ENCODE peak calls at places on chromosome 2, in nine cellular contexts. S is psoas muscle; T is GM20000; A is endothelial cell; F is CD4-positive, alpha-beta T cell; J is GM12878; P is cardiac fibroblast; U is bronchial epithelial cell; L is IMR-90. C is an unnamed sample.

GRCh38 chr2:187769437-187769836 is 215.2 kb upstream of the TFPI start:
- DNase-seq in U (no peak), S (no peak), F (no peak), T (no peak), J (no peak), A (no peak), P (no peak), L (no peak), C (no peak)

GRCh38 chr2:237967463-237967871 is 653 bp downstream of the UBE2F start:
- DNase-seq in L (no peak), T (peak), U (no peak), A (peak), P (peak), F (no peak), J (no peak), S (peak), C (peak)

GRCh38 chr2:1653956-1654695 is 90.2 kb downstream of the PXDN start:
- DNase-seq in J (no peak), U (peak), F (no peak), A (no peak), P (peak), L (peak), T (no peak), S (no peak), C (no peak)

GRCh38 chr2:17273066-17273465 is 245.2 kb downstream of the RAD51AP2 start:
- DNase-seq in P (no peak), T (no peak), U (no peak), L (no peak), S (no peak), J (no peak), F (no peak), A (no peak), C (no peak)

GRCh38 chr2:25787020-25787419 is 91.3 kb downstream of the ASXL2 start:
- DNase-seq in F (no peak), T (no peak), L (no peak), S (no peak), A (no peak), J (no peak), U (no peak), P (no peak), C (no peak)

GRCh38 chr2:104976603-104977120 is 61.2 kb upstream of the MRPS9 start:
- DNase-seq in T (peak), F (no peak), P (no peak), L (no peak), A (peak), J (peak), U (no peak), S (no peak), C (peak)

GRCh38 chr2:232525199-232525598 is 761 bp upstream of the CHRND start:
- DNase-seq in F (no peak), U (no peak), J (no peak), T (no peak), S (peak), A (no peak), L (no peak), P (no peak), C (no peak)

GRCh38 chr2:102046135-102046901 is 54.6 kb downstream of the IL1R2 start:
- DNase-seq in J (no peak), U (no peak), F (no peak), L (peak), T (no peak), P (no peak), A (peak), S (no peak), C (no peak)

GRCh38 chr2:129165001-129165400 is 814.5 kb upstream of the RAB6C start:
- DNase-seq in L (no peak), S (no peak), T (no peak), P (no peak), A (no peak), F (no peak), U (peak), J (no peak), C (no peak)

GRCh38 chr2:65351234-65351947 is 81.0 kb downstream of the SPRED2 start:
- DNase-seq in F (no peak), U (no peak), J (no peak), P (peak), T (no peak), A (no peak), S (no peak), L (peak), C (no peak)

GRCh38 chr2:76406134-76406855 is 695.6 kb upstream of the GCFC2 start:
- DNase-seq in P (no peak), S (no peak), J (no peak), T (no peak), L (no peak), F (no peak), U (no peak), A (no peak), C (no peak)

GRCh38 chr2:78251708-78252107 is 729.5 kb upstream of the LRRTM4 start:
- DNase-seq in U (no peak), F (no peak), P (no peak), T (no peak), J (no peak), S (no peak), L (no peak), A (no peak), C (no peak)

GRCh38 chr2:27118525-27119329 is at the start of gene CGREF1:
- DNase-seq in A (peak), T (no peak), F (no peak), P (no peak), J (no peak), U (no peak), S (no peak), L (no peak), C (no peak)

GRCh38 chr2:213021971-213022899 is 129.2 kb downstream of the IKZF2 start:
- DNase-seq in P (peak), T (peak), J (peak), S (no peak), F (no peak), L (peak), U (peak), A (no peak), C (peak)

GRCh38 chr2:23530121-23530908 is 145.3 kb downstream of the KLHL29 start:
- DNase-seq in T (no peak), P (no peak), F (no peak), J (no peak), S (no peak), A (no peak), L (no peak), U (no peak), C (no peak)

GRCh38 chr2:120943403-120944034 is 207.9 kb downstream of the GLI2 start:
- DNase-seq in L (no peak), F (no peak), J (no peak), S (no peak), P (no peak), T (no peak), A (no peak), U (peak), C (no peak)

GRCh38 chr2:234496442-234496834 is 443 bp downstream of the ARL4C start:
- DNase-seq in F (peak), T (no peak), P (no peak), U (peak), A (peak), L (no peak), S (no peak), J (no peak), C (no peak)

GRCh38 chr2:119173556-119174060 is 15.1 kb upstream of the C1QL2 start:
- DNase-seq in L (no peak), A (no peak), S (no peak), T (no peak), J (no peak), P (no peak), U (no peak), F (no peak), C (no peak)

GRCh38 chr2:74833418-74834233 is at the start of gene HK2:
- DNase-seq in T (peak), P (peak), J (peak), F (peak), U (peak), L (peak), S (peak), A (peak), C (peak)

GRCh38 chr2:100813527-100813926 is 6.4 kb upstream of the NPAS2 start:
- DNase-seq in L (peak), T (no peak), U (peak), S (no peak), J (no peak), P (peak), F (no peak), A (no peak), C (no peak)

GRCh38 chr2:90079374-90079773 is 1387.9 kb downstream of the RPIA start:
- DNase-seq in P (no peak), T (no peak), A (no peak), L (no peak), J (no peak), U (no peak), F (no peak), S (no peak), C (no peak)

GRCh38 chr2:208256192-208256782 is 1.4 kb upstream of the IDH1 start:
- DNase-seq in T (peak), S (no peak), L (no peak), J (no peak), U (peak), F (no peak), A (no peak), P (no peak), C (no peak)
- TF ChIP-seq CTCF in T (no peak), S (no peak), L (no peak), J (peak), U (peak), F (peak), A (peak), P (no peak), C (peak)

GRCh38 chr2:43269706-43270105 is 43.3 kb upstream of the ZFP36L2 start:
- DNase-seq in J (no peak), T (no peak), F (no peak), P (peak), U (peak), A (no peak), S (peak), L (peak), C (no peak)

GRCh38 chr2:43273477-43273876 is 47.1 kb upstream of the ZFP36L2 start:
- DNase-seq in S (no peak), A (no peak), J (no peak), U (no peak), L (peak), F (no peak), T (no peak), P (peak), C (no peak)

GRCh38 chr2:43269074-43269572 is 42.7 kb upstream of the ZFP36L2 start:
- DNase-seq in P (peak), T (no peak), S (peak), U (peak), J (no peak), F (no peak), A (peak), L (peak), C (no peak)

GRCh38 chr2:43270461-43270860 is 44.1 kb upstream of the ZFP36L2 start:
- DNase-seq in J (no peak), S (no peak), U (no peak), L (no peak), A (no peak), P (no peak), F (no peak), T (no peak), C (no peak)

DNA sequence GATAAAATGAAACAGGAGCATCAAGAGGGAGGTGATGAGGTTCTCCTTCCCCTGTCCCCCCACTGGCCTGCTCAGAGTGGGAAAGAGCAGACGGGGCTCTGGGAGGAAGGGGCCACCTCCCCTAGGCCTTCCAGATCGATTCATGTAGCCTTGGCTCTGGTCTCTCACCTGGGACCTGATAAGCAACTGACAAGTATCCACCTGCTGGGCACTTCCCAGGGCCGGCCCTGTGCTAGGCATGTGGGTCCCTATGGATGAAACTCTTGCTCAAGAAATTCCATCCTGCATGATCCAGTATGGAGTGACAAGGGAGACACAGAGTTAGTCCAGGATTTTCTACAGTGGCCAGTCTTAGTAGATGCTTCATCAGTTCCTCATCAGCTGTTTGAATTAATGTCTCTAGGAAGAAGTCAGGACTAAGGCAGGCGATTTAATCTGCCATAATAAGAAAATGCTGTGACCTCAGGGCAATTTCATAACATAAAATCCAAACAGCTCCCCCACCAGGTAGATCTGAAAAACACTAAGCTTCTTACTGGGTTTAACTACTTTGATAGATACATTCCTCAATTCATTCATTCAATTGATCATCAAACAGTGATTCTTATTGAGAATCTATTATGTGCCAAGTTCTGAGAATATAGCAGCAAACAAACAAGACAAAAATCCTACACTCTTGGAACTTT is 44.7 kb upstream of the ZFP36L2 start:
- DNase-seq in J (no peak), U (peak), A (no peak), T (no peak), F (no peak), S (no peak), P (no peak), L (no peak), C (no peak)
- TF ChIP-seq CTCF in J (no peak), U (peak), A (no peak), T (no peak), F (no peak), S (no peak), P (no peak), L (no peak), C (no peak)

DNA sequence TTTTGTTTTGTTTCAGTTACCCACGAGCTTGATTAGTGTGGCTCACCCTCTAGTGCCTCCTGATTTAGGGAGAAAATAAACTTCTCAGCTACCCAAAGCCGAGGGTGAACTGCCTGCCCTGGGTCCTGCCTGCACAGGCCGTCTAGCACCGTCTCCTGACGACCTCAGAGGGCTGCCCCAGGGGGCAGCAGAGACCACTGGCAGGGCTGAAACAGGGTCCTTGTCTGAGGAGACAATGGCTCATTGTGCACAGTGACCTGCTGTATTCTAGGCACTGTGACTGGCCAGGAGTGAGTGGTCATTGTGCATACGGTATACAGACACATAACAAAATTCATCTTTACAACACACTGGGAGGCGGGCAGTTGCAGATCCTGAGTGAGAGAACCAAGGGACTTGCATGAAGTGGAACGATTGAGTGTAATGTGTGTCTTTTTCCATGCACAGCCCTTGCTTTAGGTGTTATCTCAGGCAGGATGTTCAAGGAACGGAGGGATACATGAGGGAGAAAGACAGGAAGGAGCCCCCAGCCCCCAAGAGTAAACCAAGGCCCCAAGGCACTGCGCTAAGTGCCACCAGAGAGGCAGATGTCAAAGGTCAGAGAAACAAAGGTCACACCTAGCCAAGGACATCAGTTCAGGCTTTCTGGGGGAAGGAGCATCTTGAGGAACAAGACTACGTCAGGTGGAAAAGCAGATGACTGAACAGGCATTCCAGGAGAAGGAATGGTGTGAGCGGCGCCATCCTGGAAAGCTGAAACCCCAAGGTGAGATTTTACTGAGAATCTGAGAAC is 421.3 kb downstream of the LPIN1 start:
- DNase-seq in S (no peak), T (no peak), A (peak), L (no peak), F (no peak), J (no peak), P (no peak), U (no peak), C (no peak)
- TF ChIP-seq CTCF in S (no peak), T (no peak), A (no peak), L (no peak), F (no peak), J (peak), P (no peak), U (no peak), C (peak)

GRCh38 chr2:13662055-13662454 is 945.3 kb downstream of the TRIB2 start:
- DNase-seq in U (peak), S (no peak), F (no peak), A (no peak), L (peak), T (no peak), P (peak), J (no peak), C (no peak)
- TF ChIP-seq CTCF in U (no peak), S (no peak), F (no peak), A (no peak), L (no peak), T (no peak), P (no peak), J (no peak), C (no peak)

DNA sequence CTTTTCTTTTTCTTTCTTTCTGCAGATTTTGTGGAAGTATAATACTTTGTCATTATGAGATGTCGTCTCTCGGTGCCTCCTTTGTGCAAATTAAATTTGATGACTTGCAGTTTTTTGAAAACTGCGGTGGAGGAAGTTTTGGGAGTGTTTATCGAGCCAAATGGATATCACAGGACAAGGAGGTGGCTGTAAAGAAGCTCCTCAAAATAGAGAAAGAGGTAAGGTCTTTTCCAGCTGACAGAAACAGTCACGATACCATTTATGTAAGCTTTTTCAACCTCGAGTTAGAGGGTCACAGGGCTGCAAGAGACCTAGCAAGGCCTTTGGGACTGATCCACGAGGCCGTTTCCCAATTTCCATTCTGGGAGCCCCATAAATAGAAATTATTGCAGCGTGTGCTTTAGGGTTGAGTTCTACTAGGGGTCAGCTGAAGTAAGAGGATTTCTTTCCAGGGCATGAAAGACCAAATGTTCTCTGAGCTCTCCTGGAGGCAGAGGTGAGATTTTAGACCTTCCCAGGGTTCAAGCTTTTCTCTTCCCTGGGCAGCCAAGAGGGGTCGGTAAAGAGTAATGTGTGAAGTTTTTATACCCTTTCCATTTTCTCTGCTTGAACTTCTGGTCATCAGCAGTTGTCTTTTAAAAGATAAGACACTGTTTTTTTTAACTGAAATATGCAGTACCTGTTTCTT is 15.5 kb downstream of the MAP3K20 start:
- DNase-seq in F (no peak), A (no peak), S (peak), P (peak), J (no peak), L (no peak), U (no peak), T (no peak), C (no peak)
- TF ChIP-seq CTCF in F (no peak), A (no peak), S (peak), P (peak), J (no peak), L (peak), U (no peak), T (no peak), C (peak)

DNA sequence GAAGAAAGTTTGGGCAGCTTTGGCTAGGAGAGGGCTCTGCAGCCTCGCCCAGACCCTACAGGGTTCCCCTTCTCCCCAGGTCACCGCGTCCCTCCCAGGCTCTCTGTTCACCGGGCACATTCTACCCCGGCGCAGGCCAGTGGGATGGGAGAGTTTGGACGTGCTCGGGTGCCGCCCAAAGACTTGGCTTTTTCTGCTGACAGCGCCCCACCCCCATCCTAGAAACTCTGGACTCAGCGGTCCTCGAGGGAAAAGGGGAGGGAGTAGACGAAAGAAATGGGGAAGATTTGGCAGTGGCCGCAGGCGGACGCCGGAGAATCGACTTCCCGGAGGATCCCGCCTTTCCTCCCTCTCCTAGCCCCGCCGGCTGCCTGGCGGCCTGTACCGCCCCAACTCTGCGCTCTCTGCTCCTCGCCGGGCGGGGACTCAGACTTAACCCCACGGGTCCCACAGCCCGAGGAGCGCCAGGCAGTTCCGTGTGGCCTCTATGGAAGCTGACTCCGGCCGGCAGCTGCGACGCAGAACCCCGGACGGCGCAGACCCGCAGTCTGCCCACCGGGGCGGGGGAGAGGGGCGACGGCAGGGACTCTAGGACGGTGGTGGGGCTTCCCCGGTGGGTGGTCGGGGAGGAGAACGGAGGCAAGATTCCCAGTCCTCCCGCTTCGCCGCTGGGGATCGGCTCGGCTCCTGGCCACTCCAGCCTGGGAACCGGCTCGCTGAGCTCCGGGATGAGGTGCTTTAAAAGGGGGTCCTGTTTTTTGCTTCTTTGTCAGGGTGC is 865 bp upstream of the SIX2 start:
- DNase-seq in A (peak), F (no peak), U (peak), T (no peak), L (no peak), P (peak), J (no peak), S (peak), C (no peak)
- TF ChIP-seq CTCF in A (no peak), F (no peak), U (no peak), T (no peak), L (no peak), P (no peak), J (no peak), S (no peak), C (no peak)

GRCh38 chr2:144526826-144527225 is 6.9 kb upstream of the ZEB2 start:
- DNase-seq in J (no peak), S (no peak), U (no peak), A (no peak), T (no peak), F (no peak), L (no peak), P (no peak), C (no peak)
- TF ChIP-seq CTCF in J (no peak), S (no peak), U (no peak), A (no peak), T (no peak), F (no peak), L (no peak), P (no peak), C (no peak)

GRCh38 chr2:140814141-140814540 is 1316.7 kb downstream of the LRP1B start:
- DNase-seq in S (no peak), T (no peak), P (no peak), U (no peak), L (no peak), A (no peak), J (no peak), F (no peak), C (no peak)

GRCh38 chr2:140808211-140808610 is 1322.6 kb downstream of the LRP1B start:
- DNase-seq in S (no peak), T (no peak), F (no peak), U (no peak), P (no peak), A (no peak), L (no peak), J (no peak), C (no peak)

GRCh38 chr2:140804682-140805235 is 1326.1 kb downstream of the LRP1B start:
- DNase-seq in L (no peak), U (no peak), P (no peak), T (no peak), S (no peak), F (no peak), A (no peak), J (no peak), C (no peak)

GRCh38 chr2:140808816-140809215 is 1322.0 kb downstream of the LRP1B start:
- DNase-seq in S (no peak), L (no peak), A (no peak), U (no peak), F (no peak), P (no peak), J (no peak), T (no peak), C (no peak)
- TF ChIP-seq CTCF in S (no peak), L (no peak), A (no peak), U (no peak), F (no peak), P (no peak), J (no peak), T (no peak), C (peak)